ENCODE peak calls at places on chromosomes 13 and 19, in ten cellular contexts. G is GOT3; Q is pons; V is mucosa of gallbladder; D is dermis blood vessel endothelial cell; Z is Right ventricle myocardium inferior; I is pancreas; R is NCI-H2081 treated with DMSO at 0.1 percent for 48 hours; F is EL; E is stimulated activated CD8-positive, alpha-beta memory T cell treated with anti-CD3 and anti-CD28 coated beads, Interleukin-4, amount 100 ng/mL, for 1 hour. O is an unnamed sample.

GRCh38 chr13:41985788-41986508 is 25.0 kb upstream of the VWA8 start:
- DNase-seq in E (no peak), Z (no peak), I (no peak), V (no peak), Q (no peak), G (no peak), F (peak; percentile 93), R (no peak), D (no peak), O (peak; percentile 41)

GRCh38 chr19:28519950-28520861 is 692.7 kb downstream of the UQCRFS1 start:
- DNase-seq in Q (no peak), E (no peak), D (no peak), V (no peak), F (no peak), R (no peak), G (no peak), Z (no peak), I (peak; percentile 68), O (peak; percentile 88)

GRCh38 chr13:108597943-108598342 is 31.5 kb upstream of the MYO16 start:
- DNase-seq in E (no peak), I (no peak), G (no peak), R (no peak), D (no peak), Z (no peak), Q (no peak), F (no peak), V (no peak), O (no peak)

GRCh38 chr13:44818428-44818827 is 170.8 kb downstream of the NUFIP1 start:
- DNase-seq in I (no peak), E (no peak), V (no peak), G (no peak), D (peak; percentile 33), R (no peak), F (peak; percentile 37), Q (no peak), Z (no peak), O (peak; percentile 50)

GRCh38 chr19:48400018-48400742 is 6.7 kb downstream of the GRIN2D start:
- DNase-seq in R (no peak), I (no peak), G (peak; percentile 38), Q (no peak), F (peak; percentile 88), E (no peak), Z (no peak), V (peak; percentile 40), D (peak; percentile 72), O (peak; percentile 55)

GRCh38 chr13:111337206-111337605 is 16.8 kb downstream of the TEX29 start:
- DNase-seq in D (no peak), Q (no peak), E (no peak), F (peak; percentile 93), R (no peak), V (peak; percentile 7), G (no peak), Z (no peak), I (no peak), O (peak; percentile 92)

GRCh38 chr19:40216777-40217026 is 1.5 kb downstream of the TTC9B start:
- DNase-seq in G (no peak), V (no peak), F (no peak), Z (no peak), R (no peak), I (no peak), E (no peak), D (no peak), Q (no peak), O (no peak)

GRCh38 chr13:112702983-112703379 is 13.1 kb downstream of the ATP11A start:
- DNase-seq in R (no peak), F (no peak), I (no peak), E (no peak), D (no peak), Q (no peak), G (no peak), V (no peak), Z (no peak), O (no peak)

GRCh38 chr13:41700790-41701310 is 243.5 kb downstream of the RGCC start:
- DNase-seq in I (no peak), G (no peak), E (no peak), D (peak; percentile 73), F (peak; percentile 67), Z (no peak), V (peak; percentile 25), R (peak; percentile 85), Q (no peak), O (peak; percentile 69)

GRCh38 chr19:35292986-35293732 is 1.2 kb downstream of the MAG start:
- DNase-seq in I (no peak), D (no peak), V (no peak), R (no peak), G (no peak), Z (peak; percentile 57), Q (peak; percentile 77), F (no peak), E (no peak), O (no peak)

GRCh38 chr13:20901668-20902437 is 693 bp downstream of the XPO4 start:
- DNase-seq in I (peak; percentile 64), F (peak; percentile 48), R (no peak), V (no peak), D (peak; percentile 53), G (no peak), Q (peak; percentile 19), E (no peak), Z (no peak), O (peak; percentile 35)

GRCh38 chr13:43786766-43787517 is at the start of gene ENOX1:
- DNase-seq in V (peak; percentile 39), F (peak; percentile 82), R (peak; percentile 28), I (peak; percentile 80), Q (peak; percentile 92), G (peak; percentile 27), Z (peak; percentile 81), D (peak; percentile 46), E (no peak), O (peak; percentile 23)

GRCh38 chr13:35714588-35714987 is 238.1 kb upstream of the MAB21L1 start:
- DNase-seq in Q (no peak), D (peak; percentile 6), G (no peak), V (no peak), Z (peak; percentile 78), F (peak; percentile 43), R (no peak), E (no peak), I (no peak), O (no peak)

GRCh38 chr13:29140277-29140676 is 320.1 kb downstream of the MTUS2 start:
- DNase-seq in Q (peak; percentile 34), E (no peak), F (peak; percentile 90), G (no peak), I (no peak), V (peak; percentile 57), R (no peak), D (no peak), Z (no peak), O (peak; percentile 20)

GRCh38 chr19:23999821-24000610 is 85.3 kb downstream of the ZNF726 start:
- DNase-seq in F (no peak), E (no peak), R (no peak), I (no peak), Z (no peak), G (no peak), D (no peak), Q (no peak), V (no peak), O (no peak)

GRCh38 chr19:55353803-55354697 is 469 bp downstream of the COX6B2 start:
- DNase-seq in Z (peak; percentile 85), G (no peak), V (peak; percentile 57), E (no peak), F (peak; percentile 54), I (peak; percentile 84), D (peak; percentile 34), Q (no peak), R (no peak), O (peak; percentile 70)

GRCh38 chr13:71864094-71864980 is 2.7 kb downstream of the DACH1 start:
- DNase-seq in Z (peak; percentile 75), I (peak; percentile 72), V (peak; percentile 86), R (no peak), F (no peak), D (peak; percentile 69), Q (no peak), E (no peak), G (no peak), O (no peak)

O was measured in A172.